ENCODE peak calls at places on chromosome 4, in six cellular contexts. One of them, this sample, is unnamed. For H3K27me3, the result is how much of the 10 kb centered on the place peaks cover.

GRCh38 chr4:56606385-56606784 is 74.7 kb downstream of the HOPX start:
- DNase-seq in GM06990: no peak
- DNase-seq in ascending aorta: no peak
- DNase-seq in left lung: no peak
- DNase-seq in IMR-90: no peak
- DNase-seq in adipocyte: no peak
- DNase-seq in this sample: no peak

GRCh38 chr4:48175328-48175727 is 41.3 kb upstream of the TXK start:
- DNase-seq in GM06990: no peak
- DNase-seq in ascending aorta: no peak
- DNase-seq in left lung: no peak
- DNase-seq in IMR-90: no peak
- DNase-seq in adipocyte: no peak
- DNase-seq in this sample: no peak

GRCh38 chr4:19675172-19675811 is 576.4 kb upstream of the SLIT2 start:
- DNase-seq in GM06990: no peak
- DNase-seq in ascending aorta: no peak
- DNase-seq in left lung: no peak
- DNase-seq in IMR-90: peak
- DNase-seq in adipocyte: peak
- DNase-seq in this sample: peak

GRCh38 chr4:16259531-16260246 is 33.4 kb upstream of the TAPT1 start:
- DNase-seq in GM06990: no peak
- DNase-seq in ascending aorta: no peak
- DNase-seq in left lung: no peak
- DNase-seq in IMR-90: peak
- DNase-seq in adipocyte: no peak
- DNase-seq in this sample: no peak

GRCh38 chr4:15001248-15001824 is 945 bp upstream of the CPEB2 start:
- DNase-seq in GM06990: no peak
- DNase-seq in ascending aorta: peak
- DNase-seq in left lung: peak
- DNase-seq in IMR-90: peak
- DNase-seq in adipocyte: peak
- DNase-seq in this sample: peak

GRCh38 chr4:159002950-159003349 is 99.9 kb upstream of the RAPGEF2 start:
- DNase-seq in GM06990: no peak
- DNase-seq in ascending aorta: no peak
- DNase-seq in left lung: no peak
- DNase-seq in IMR-90: peak
- DNase-seq in adipocyte: no peak
- DNase-seq in this sample: no peak

GRCh38 chr4:177461606-177462005 is 19.4 kb upstream of the AGA start:
- DNase-seq in GM06990: no peak
- DNase-seq in ascending aorta: no peak
- DNase-seq in left lung: no peak
- DNase-seq in IMR-90: no peak
- DNase-seq in adipocyte: no peak
- DNase-seq in this sample: no peak

GRCh38 chr4:169164669-169165415 is 105.9 kb downstream of the SH3RF1 start:
- DNase-seq in GM06990: no peak
- DNase-seq in ascending aorta: no peak
- DNase-seq in left lung: no peak
- DNase-seq in IMR-90: peak
- DNase-seq in adipocyte: peak
- DNase-seq in this sample: peak

GRCh38 chr4:80407246-80407645 is 71.7 kb downstream of the CFAP299 start:
- DNase-seq in GM06990: no peak
- DNase-seq in ascending aorta: no peak
- DNase-seq in left lung: no peak
- DNase-seq in IMR-90: peak
- DNase-seq in adipocyte: peak
- DNase-seq in this sample: peak

GRCh38 chr4:159549092-159549491 is 446.2 kb downstream of the RAPGEF2 start:
- DNase-seq in GM06990: no peak
- DNase-seq in ascending aorta: no peak
- DNase-seq in left lung: no peak
- DNase-seq in IMR-90: peak
- DNase-seq in adipocyte: no peak
- DNase-seq in this sample: no peak

GRCh38 chr4:87426865-87427517 is 4.6 kb downstream of the NUDT9 start:
- DNase-seq in GM06990: no peak
- DNase-seq in ascending aorta: no peak
- DNase-seq in left lung: no peak
- DNase-seq in IMR-90: no peak
- DNase-seq in adipocyte: no peak
- DNase-seq in this sample: no peak

GRCh38 chr4:138112389-138112788 is 129.8 kb downstream of the SLC7A11 start:
- DNase-seq in GM06990: no peak
- DNase-seq in ascending aorta: no peak
- DNase-seq in left lung: no peak
- DNase-seq in IMR-90: no peak
- DNase-seq in adipocyte: no peak
- DNase-seq in this sample: no peak

GRCh38 chr4:147368948-147369347 is 111.9 kb upstream of the EDNRA start:
- DNase-seq in GM06990: no peak
- DNase-seq in ascending aorta: no peak
- DNase-seq in left lung: no peak
- DNase-seq in IMR-90: peak
- DNase-seq in adipocyte: peak
- DNase-seq in this sample: no peak

GRCh38 chr4:147831452-147832192 is 99.7 kb downstream of the ARHGAP10 start:
- DNase-seq in GM06990: no peak
- DNase-seq in ascending aorta: peak
- DNase-seq in left lung: no peak
- DNase-seq in IMR-90: peak
- DNase-seq in adipocyte: peak
- DNase-seq in this sample: peak

GRCh38 chr4:153750197-153750817 is 9.5 kb downstream of the RNF175 start:
- DNase-seq in GM06990: peak
- DNase-seq in ascending aorta: peak
- DNase-seq in left lung: no peak
- DNase-seq in IMR-90: peak
- DNase-seq in adipocyte: peak
- DNase-seq in this sample: peak

GRCh38 chr4:30718889-30719252 is 1.3 kb upstream of the PCDH7 start:
- DNase-seq in GM06990: peak
- DNase-seq in ascending aorta: no peak
- DNase-seq in left lung: no peak
- DNase-seq in IMR-90: peak
- DNase-seq in adipocyte: peak
- DNase-seq in this sample: no peak

GRCh38 chr4:48194986-48195773 is 61.1 kb upstream of the TXK start:
- DNase-seq in GM06990: peak
- DNase-seq in ascending aorta: no peak
- DNase-seq in left lung: no peak
- DNase-seq in IMR-90: peak
- DNase-seq in adipocyte: peak
- DNase-seq in this sample: no peak

GRCh38 chr4:33998204-33998603 is 2246.1 kb downstream of the ARAP2 start:
- DNase-seq in GM06990: no peak
- DNase-seq in ascending aorta: no peak
- DNase-seq in left lung: no peak
- DNase-seq in IMR-90: no peak
- DNase-seq in adipocyte: no peak
- DNase-seq in this sample: no peak

GRCh38 chr4:123398803-123399637 is 2.4 kb downstream of the SPRY1 start:
- DNase-seq in GM06990: peak
- DNase-seq in ascending aorta: peak
- DNase-seq in left lung: peak
- DNase-seq in IMR-90: peak
- DNase-seq in adipocyte: peak
- DNase-seq in this sample: peak

GRCh38 chr4:101104264-101105052 is 242.9 kb downstream of the PPP3CA start:
- DNase-seq in GM06990: no peak
- DNase-seq in ascending aorta: no peak
- DNase-seq in left lung: no peak
- DNase-seq in IMR-90: peak
- DNase-seq in adipocyte: no peak
- DNase-seq in this sample: no peak
- H3K4me3 ChIP-seq in GM06990: no peak
- H3K4me3 ChIP-seq in ascending aorta: no peak
- H3K4me3 ChIP-seq in left lung: no peak
- H3K4me3 ChIP-seq in IMR-90: no peak
- H3K4me3 ChIP-seq in adipocyte: no peak
- H3K4me3 ChIP-seq in this sample: no peak

DNA sequence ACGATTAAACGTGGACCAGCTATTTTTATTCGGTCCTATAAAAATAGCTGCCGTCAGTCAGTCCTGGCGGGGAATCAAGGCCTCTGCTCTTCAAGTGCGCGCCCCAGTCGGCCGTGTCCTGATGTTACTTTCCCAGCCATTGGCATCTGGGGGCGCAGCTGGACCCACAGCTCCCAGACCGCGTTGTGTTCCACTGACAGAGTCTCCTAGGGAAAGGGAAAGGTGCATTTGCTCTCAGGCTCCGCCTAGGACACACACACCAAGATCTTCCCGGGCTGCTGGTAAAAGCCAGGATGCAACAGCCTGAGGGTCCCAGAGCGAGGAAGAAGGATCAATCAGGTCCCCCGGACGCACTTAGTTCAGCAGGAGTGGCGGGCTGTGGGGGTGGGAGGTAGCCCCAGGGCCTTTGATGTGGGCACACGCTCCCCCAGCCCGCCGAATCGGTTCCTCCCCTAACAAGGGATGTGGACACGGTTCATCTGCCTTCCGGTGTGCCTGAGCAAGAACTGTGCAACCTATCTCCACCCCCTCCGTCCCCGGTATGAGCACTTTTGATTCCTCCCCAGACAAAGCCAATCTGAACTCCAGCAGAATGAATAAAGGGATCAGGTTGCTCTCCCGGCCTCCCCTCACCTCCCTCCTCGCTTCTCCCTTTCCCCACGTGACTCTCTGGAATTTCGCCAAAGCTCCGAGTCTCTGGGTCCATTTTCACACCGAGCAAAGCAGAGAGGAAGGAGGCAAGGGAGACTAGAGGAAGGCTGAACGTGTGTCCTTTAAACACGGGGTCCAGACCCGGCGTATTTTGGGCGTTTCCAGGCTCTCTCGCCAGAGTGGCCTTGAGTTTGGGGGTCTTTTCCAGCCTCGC is 626 bp upstream of the FRAS1 start:
- DNase-seq in GM06990: peak
- DNase-seq in ascending aorta: peak
- DNase-seq in left lung: peak
- DNase-seq in IMR-90: peak
- DNase-seq in adipocyte: peak
- DNase-seq in this sample: peak
- H3K27me3 ChIP-seq in GM06990: under half
- H3K27me3 ChIP-seq in ascending aorta: under half
- H3K27me3 ChIP-seq in left lung: half or more
- H3K27me3 ChIP-seq in IMR-90: under half
- H3K27me3 ChIP-seq in adipocyte: under half
- H3K27me3 ChIP-seq in this sample: under half

GRCh38 chr4:174120446-174121142 is 162.9 kb downstream of the FBXO8 start:
- DNase-seq in GM06990: peak
- DNase-seq in ascending aorta: peak
- DNase-seq in left lung: no peak
- DNase-seq in IMR-90: peak
- DNase-seq in adipocyte: peak
- DNase-seq in this sample: peak
- H3K4me3 ChIP-seq in GM06990: no peak
- H3K4me3 ChIP-seq in ascending aorta: peak
- H3K4me3 ChIP-seq in left lung: no peak
- H3K4me3 ChIP-seq in IMR-90: peak
- H3K4me3 ChIP-seq in adipocyte: peak
- H3K4me3 ChIP-seq in this sample: peak

GRCh38 chr4:157221895-157222763 is 1.6 kb downstream of the GRIA2 start:
- DNase-seq in GM06990: no peak
- DNase-seq in ascending aorta: peak
- DNase-seq in left lung: peak
- DNase-seq in IMR-90: no peak
- DNase-seq in adipocyte: peak
- DNase-seq in this sample: peak
- H3K27me3 ChIP-seq in GM06990: under half
- H3K27me3 ChIP-seq in ascending aorta: under half
- H3K27me3 ChIP-seq in left lung: half or more
- H3K27me3 ChIP-seq in IMR-90: under half
- H3K27me3 ChIP-seq in adipocyte: under half
- H3K27me3 ChIP-seq in this sample: half or more

GRCh38 chr4:47075241-47075640 is 43.9 kb downstream of the GABRB1 start:
- DNase-seq in GM06990: no peak
- DNase-seq in ascending aorta: no peak
- DNase-seq in left lung: no peak
- DNase-seq in IMR-90: peak
- DNase-seq in adipocyte: peak
- DNase-seq in this sample: no peak
- H3K4me3 ChIP-seq in GM06990: no peak
- H3K4me3 ChIP-seq in ascending aorta: no peak
- H3K4me3 ChIP-seq in left lung: no peak
- H3K4me3 ChIP-seq in IMR-90: no peak
- H3K4me3 ChIP-seq in adipocyte: no peak
- H3K4me3 ChIP-seq in this sample: no peak

GRCh38 chr4:3462790-3463415 is at the start of gene DOK7:
- DNase-seq in GM06990: no peak
- DNase-seq in ascending aorta: no peak
- DNase-seq in left lung: peak
- DNase-seq in IMR-90: no peak
- DNase-seq in adipocyte: peak
- DNase-seq in this sample: peak

GRCh38 chr4:3464911-3465697 is 2.0 kb downstream of the DOK7 start:
- DNase-seq in GM06990: no peak
- DNase-seq in ascending aorta: no peak
- DNase-seq in left lung: peak
- DNase-seq in IMR-90: no peak
- DNase-seq in adipocyte: no peak
- DNase-seq in this sample: no peak

GRCh38 chr4:3465698-3466671 is 2.9 kb downstream of the DOK7 start:
- DNase-seq in GM06990: no peak
- DNase-seq in ascending aorta: no peak
- DNase-seq in left lung: peak
- DNase-seq in IMR-90: no peak
- DNase-seq in adipocyte: no peak
- DNase-seq in this sample: no peak

GRCh38 chr4:3463556-3464348 is 646 bp downstream of the DOK7 start:
- DNase-seq in GM06990: no peak
- DNase-seq in ascending aorta: no peak
- DNase-seq in left lung: peak
- DNase-seq in IMR-90: no peak
- DNase-seq in adipocyte: no peak
- DNase-seq in this sample: no peak

DNA sequence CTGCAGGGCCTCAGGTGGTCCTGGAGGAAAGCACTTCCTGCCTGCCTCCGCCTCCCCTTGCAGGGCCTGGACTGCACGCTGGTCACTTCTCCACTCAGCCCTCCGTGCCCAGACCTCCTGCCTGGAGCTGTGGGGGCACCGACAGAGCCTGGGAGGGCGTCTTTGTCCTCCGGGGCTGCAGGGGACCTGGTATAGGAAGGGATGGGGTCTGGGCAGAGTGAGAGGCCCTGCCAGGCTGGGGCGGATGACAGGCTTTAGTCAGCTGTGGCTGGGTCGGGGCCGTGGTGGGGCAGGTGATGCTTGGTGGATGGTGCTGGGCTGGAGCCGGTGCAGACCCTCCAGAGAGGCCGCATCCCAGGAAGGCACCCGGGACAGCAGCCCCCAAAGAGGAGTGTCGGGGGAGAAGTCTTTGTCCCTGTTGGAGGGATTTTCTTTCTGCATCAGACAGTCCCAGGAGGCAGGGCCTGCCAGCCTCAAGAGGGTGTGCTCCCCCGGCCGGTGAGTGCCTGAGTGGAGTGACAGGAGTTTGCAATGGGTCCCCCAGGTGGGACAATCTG is 1.3 kb downstream of the DOK7 start:
- DNase-seq in GM06990: no peak
- DNase-seq in ascending aorta: no peak
- DNase-seq in left lung: peak
- DNase-seq in IMR-90: no peak
- DNase-seq in adipocyte: no peak
- DNase-seq in this sample: no peak
- H3K27me3 ChIP-seq in GM06990: under half
- H3K27me3 ChIP-seq in ascending aorta: under half
- H3K27me3 ChIP-seq in left lung: half or more
- H3K27me3 ChIP-seq in IMR-90: half or more
- H3K27me3 ChIP-seq in adipocyte: under half
- H3K27me3 ChIP-seq in this sample: under half